ENCODE peak calls at places on chromosome 17, in four cellular contexts. U is psoas muscle, M is HCT116, H is RWPE2. V is an unnamed sample.

GRCh38 chr17:81966343-81967243 is 5.6 kb upstream of the NOTUM start:
- DNase-seq in M (no peak), H (no peak), U (peak; percentile 56), V (no peak)

GRCh38 chr17:600576-601301 is 113.9 kb downstream of the VPS53 start:
- DNase-seq in M (no peak), U (no peak), H (no peak), V (no peak)

GRCh38 chr17:58270476-58271290 is 10.1 kb downstream of the MPO start:
- DNase-seq in H (no peak), U (no peak), M (peak; percentile 43), V (no peak)

GRCh38 chr17:18772471-18772870 is 8.5 kb upstream of the TVP23B start:
- DNase-seq in M (no peak), U (no peak), H (no peak), V (no peak)

GRCh38 chr17:42720996-42721583 is 23.8 kb downstream of the EZH1 start:
- DNase-seq in M (peak; percentile 46), U (no peak), H (no peak), V (peak; percentile 32)

GRCh38 chr17:19534562-19535149 is 1.0 kb downstream of the SLC47A1 start:
- DNase-seq in M (no peak), H (no peak), U (no peak), V (no peak)

GRCh38 chr17:78905111-78905510 is 2.1 kb upstream of the CEP295NL start:
- DNase-seq in H (no peak), M (no peak), U (no peak), V (no peak)

GRCh38 chr17:76447931-76448652 is 4.9 kb downstream of the UBE2O start:
- DNase-seq in M (no peak), U (no peak), H (no peak), V (no peak)

GRCh38 chr17:79840204-79840988 is 1.2 kb upstream of the CBX4 start:
- DNase-seq in U (peak; percentile 80), M (no peak), H (no peak), V (no peak)

GRCh38 chr17:32136856-32137255 is 5.4 kb upstream of the RHOT1 start:
- DNase-seq in H (no peak), U (no peak), M (no peak), V (no peak)

GRCh38 chr17:57849874-57850754 is at the start of gene MRPS23:
- DNase-seq in H (peak; percentile 99), U (peak; percentile 98), M (peak; percentile 98), V (peak; percentile 95)

GRCh38 chr17:82424001-82424862 is 5.8 kb upstream of the OGFOD3 start:
- DNase-seq in H (no peak), M (peak; percentile 36), U (no peak), V (no peak)

GRCh38 chr17:10729334-10730193 is at the start of gene TMEM220:
- DNase-seq in H (no peak), M (no peak), U (peak; percentile 86), V (peak; percentile 93)

GRCh38 chr17:65314212-65314611 is 177.0 kb downstream of the RGS9 start:
- DNase-seq in M (no peak), U (no peak), H (no peak), V (no peak)

GRCh38 chr17:73293480-73293911 is 18.3 kb downstream of the CDC42EP4 start:
- DNase-seq in U (peak; percentile 76), M (peak; percentile 78), H (peak; percentile 59), V (no peak)

GRCh38 chr17:82107341-82107860 is 9.4 kb upstream of the FASN start:
- DNase-seq in H (peak; percentile 74), U (no peak), M (no peak), V (no peak)

GRCh38 chr17:77222356-77222755 is 81.6 kb downstream of the SEC14L1 start:
- DNase-seq in H (no peak), M (no peak), U (no peak), V (no peak)

GRCh38 chr17:13792314-13792713 is 190.6 kb upstream of the HS3ST3A1 start:
- DNase-seq in M (no peak), U (no peak), H (no peak), V (no peak)

GRCh38 chr17:6496636-6497441 is 52.6 kb downstream of the PIMREG start:
- DNase-seq in M (no peak), H (no peak), U (no peak), V (no peak)

GRCh38 chr17:43140396-43141332 is 15.5 kb upstream of the BRCA1 start:
- DNase-seq in M (no peak), U (no peak), H (no peak), V (no peak)

GRCh38 chr17:68847711-68848110 is 107.5 kb downstream of the ABCA8 start:
- DNase-seq in U (no peak), H (no peak), M (no peak), V (no peak)

GRCh38 chr17:56973520-56973919 is 4.4 kb upstream of the SCPEP1 start:
- DNase-seq in M (no peak), U (no peak), H (no peak), V (no peak)

GRCh38 chr17:82848022-82848592 is 8.3 kb upstream of the ZNF750 start:
- DNase-seq in U (peak; percentile 57), M (no peak), H (peak; percentile 92), V (peak; percentile 85)

GRCh38 chr17:22506861-22507260 is 814.5 kb downstream of the KCNJ18 start:
- DNase-seq in M (no peak), H (no peak), U (no peak), V (no peak)
- H3K9me3 ChIP-seq in M (no peaks in the 10 kb centered on the region), H (peaks cover 2% of the 10 kb centered on the region), U (no peaks in the 10 kb centered on the region), V (no peaks in the 10 kb centered on the region)

GRCh38 chr17:33889766-33890165 is 365.3 kb upstream of the CCL2 start:
- DNase-seq in H (no peak), U (no peak), M (no peak), V (no peak)
- H3K4me1 ChIP-seq in H (no peaks in the 10 kb centered on the region), U (no peaks in the 10 kb centered on the region), M (no peaks in the 10 kb centered on the region), V (no peaks in the 10 kb centered on the region)

GRCh38 chr17:5179003-5179402 is 12.7 kb downstream of the ZNF594 start:
- DNase-seq in H (no peak), U (no peak), M (no peak), V (no peak)
- H3K9me3 ChIP-seq in H (peaks cover 48% of the 10 kb centered on the region), U (peaks cover 92% of the 10 kb centered on the region), M (peaks cover 42% of the 10 kb centered on the region), V (peaks cover 21% of the 10 kb centered on the region)

GRCh38 chr17:17691468-17692263 is 10.4 kb downstream of the RAI1 start:
- DNase-seq in H (no peak), U (no peak), M (no peak), V (no peak)
- H3K4me1 ChIP-seq in H (peaks cover 77% of the 10 kb centered on the region), U (peaks cover 36% of the 10 kb centered on the region), M (peaks cover 83% of the 10 kb centered on the region), V (peaks cover 91% of the 10 kb centered on the region)

DNA sequence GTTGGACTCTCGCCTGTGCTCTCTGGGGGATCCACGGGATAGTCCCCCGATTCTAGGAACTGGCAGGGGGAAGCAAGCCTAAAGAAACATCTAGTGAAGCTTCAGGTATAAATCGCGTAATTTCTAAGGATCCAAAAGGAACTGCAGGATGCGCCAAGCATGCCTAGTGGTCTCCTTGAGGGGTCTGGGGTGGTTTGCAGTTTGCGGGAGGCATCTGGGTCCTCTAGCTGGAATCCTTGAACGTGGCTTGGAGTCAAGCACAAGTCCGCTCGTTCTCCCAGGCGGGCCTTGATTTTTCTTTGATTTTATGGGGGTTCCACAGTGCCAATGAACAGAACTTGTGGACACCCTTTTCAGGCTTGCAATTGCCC is 1000.5 kb downstream of the KCNJ18 start:
- DNase-seq in U (no peak), M (no peak), H (no peak), V (no peak)
- H3K9me3 ChIP-seq in U (no peaks in the 10 kb centered on the region), M (peaks cover 15% of the 10 kb centered on the region), H (peaks cover 2% of the 10 kb centered on the region), V (no peaks in the 10 kb centered on the region)